ENCODE peak calls at places on chromosome 6, in nine cellular contexts. One of them, this sample, is unnamed.

GRCh38 chr6:169839029-169839481 is 87.6 kb downstream of the ERMARD start:
- DNase-seq in HL-60: no peak
- DNase-seq in stomach: peak
- DNase-seq in AG09309: no peak
- DNase-seq in AG08395: no peak
- DNase-seq in activated effector memory CD4-positive, alpha-beta T cell treated with Interleukin-2 at 50 U/mL for 16 hours: no peak
- DNase-seq in GM12891: no peak
- DNase-seq in Calu3: no peak
- DNase-seq in M059J: no peak
- DNase-seq in this sample: no peak

GRCh38 chr6:160679402-160679769 is 15.3 kb upstream of the LPA start:
- DNase-seq in HL-60: no peak
- DNase-seq in stomach: no peak
- DNase-seq in AG09309: no peak
- DNase-seq in AG08395: no peak
- DNase-seq in activated effector memory CD4-positive, alpha-beta T cell treated with Interleukin-2 at 50 U/mL for 16 hours: no peak
- DNase-seq in GM12891: no peak
- DNase-seq in Calu3: no peak
- DNase-seq in M059J: no peak
- DNase-seq in this sample: no peak

GRCh38 chr6:45923831-45924391 is 91.7 kb downstream of the CLIC5 start:
- DNase-seq in HL-60: no peak
- DNase-seq in stomach: no peak
- DNase-seq in AG09309: no peak
- DNase-seq in AG08395: peak
- DNase-seq in activated effector memory CD4-positive, alpha-beta T cell treated with Interleukin-2 at 50 U/mL for 16 hours: no peak
- DNase-seq in GM12891: no peak
- DNase-seq in Calu3: no peak
- DNase-seq in M059J: peak
- DNase-seq in this sample: peak

GRCh38 chr6:116111552-116112528 is 11.2 kb downstream of the NT5DC1 start:
- DNase-seq in HL-60: peak
- DNase-seq in stomach: peak
- DNase-seq in AG09309: no peak
- DNase-seq in AG08395: peak
- DNase-seq in activated effector memory CD4-positive, alpha-beta T cell treated with Interleukin-2 at 50 U/mL for 16 hours: no peak
- DNase-seq in GM12891: no peak
- DNase-seq in Calu3: peak
- DNase-seq in M059J: peak
- DNase-seq in this sample: no peak

GRCh38 chr6:41733349-41733706 is 2.1 kb downstream of the TFEB start:
- DNase-seq in HL-60: no peak
- DNase-seq in stomach: no peak
- DNase-seq in AG09309: no peak
- DNase-seq in AG08395: no peak
- DNase-seq in activated effector memory CD4-positive, alpha-beta T cell treated with Interleukin-2 at 50 U/mL for 16 hours: no peak
- DNase-seq in GM12891: no peak
- DNase-seq in Calu3: no peak
- DNase-seq in M059J: no peak
- DNase-seq in this sample: no peak

GRCh38 chr6:53189554-53189953 is 40.9 kb upstream of the GCM1 start:
- DNase-seq in HL-60: no peak
- DNase-seq in stomach: no peak
- DNase-seq in AG09309: peak
- DNase-seq in AG08395: no peak
- DNase-seq in activated effector memory CD4-positive, alpha-beta T cell treated with Interleukin-2 at 50 U/mL for 16 hours: no peak
- DNase-seq in GM12891: no peak
- DNase-seq in Calu3: no peak
- DNase-seq in M059J: no peak
- DNase-seq in this sample: peak

GRCh38 chr6:16196958-16197576 is 41.3 kb upstream of the GMPR start:
- DNase-seq in HL-60: no peak
- DNase-seq in stomach: no peak
- DNase-seq in AG09309: no peak
- DNase-seq in AG08395: no peak
- DNase-seq in activated effector memory CD4-positive, alpha-beta T cell treated with Interleukin-2 at 50 U/mL for 16 hours: no peak
- DNase-seq in GM12891: no peak
- DNase-seq in Calu3: no peak
- DNase-seq in M059J: no peak
- DNase-seq in this sample: no peak

GRCh38 chr6:168332020-168332419 is 12.4 kb upstream of the DACT2 start:
- DNase-seq in HL-60: no peak
- DNase-seq in stomach: no peak
- DNase-seq in AG09309: no peak
- DNase-seq in AG08395: no peak
- DNase-seq in activated effector memory CD4-positive, alpha-beta T cell treated with Interleukin-2 at 50 U/mL for 16 hours: no peak
- DNase-seq in GM12891: no peak
- DNase-seq in Calu3: no peak
- DNase-seq in M059J: no peak
- DNase-seq in this sample: no peak

GRCh38 chr6:71375676-71376075 is 87.1 kb downstream of the OGFRL1 start:
- DNase-seq in HL-60: no peak
- DNase-seq in stomach: no peak
- DNase-seq in AG09309: no peak
- DNase-seq in AG08395: no peak
- DNase-seq in activated effector memory CD4-positive, alpha-beta T cell treated with Interleukin-2 at 50 U/mL for 16 hours: no peak
- DNase-seq in GM12891: no peak
- DNase-seq in Calu3: peak
- DNase-seq in M059J: peak
- DNase-seq in this sample: peak

This sample was measured in foreskin keratinocyte.